ENCODE peak calls at places on chromosome 9, in six cellular contexts. I, P, N, T, X and V are unnamed samples.

GRCh38 chr9:71680189-71680983 is 87.9 kb downstream of the CEMIP2 start:
- DNase-seq in P (no peak), N (no peak), T (peak; percentile 34), I (no peak), X (no peak), V (no peak)

GRCh38 chr9:123322771-123323481 is 33.1 kb upstream of the CRB2 start:
- DNase-seq in P (no peak), X (no peak), I (peak; percentile 69), N (peak; percentile 86), T (no peak), V (no peak)

GRCh38 chr9:92100237-92100911 is 14.8 kb downstream of the SPTLC1 start:
- DNase-seq in N (no peak), T (peak; percentile 93), P (peak; percentile 78), X (no peak), I (peak; percentile 62), V (no peak)

GRCh38 chr9:132216861-132217655 is 55.2 kb downstream of the NTNG2 start:
- DNase-seq in P (no peak), T (peak; percentile 30), X (no peak), I (no peak), N (peak; percentile 83), V (no peak)

GRCh38 chr9:110807956-110808598 is 139.5 kb downstream of the MUSK start:
- DNase-seq in P (no peak), N (no peak), X (no peak), T (no peak), I (no peak), V (no peak)

GRCh38 chr9:88085481-88085880 is 52.8 kb downstream of the SPATA31C2 start:
- DNase-seq in N (no peak), X (no peak), I (no peak), P (no peak), T (peak; percentile 22), V (no peak)

GRCh38 chr9:108860354-108860753 is 1.7 kb upstream of the ACTL7A start:
- DNase-seq in N (no peak), I (no peak), P (no peak), T (peak; percentile 83), X (no peak), V (no peak)

GRCh38 chr9:98658965-98659364 is 49.8 kb downstream of the GABBR2 start:
- DNase-seq in P (no peak), X (no peak), N (no peak), I (no peak), T (no peak), V (no peak)

GRCh38 chr9:97577051-97577450 is 56.1 kb downstream of the TSTD2 start:
- DNase-seq in X (no peak), I (no peak), T (no peak), N (no peak), P (no peak), V (no peak)

GRCh38 chr9:16202913-16203734 is 650.3 kb downstream of the CCDC171 start:
- DNase-seq in N (no peak), I (peak; percentile 64), P (no peak), X (no peak), T (peak; percentile 73), V (no peak)

GRCh38 chr9:116323012-116323411 is 169.4 kb downstream of the PAPPA start:
- DNase-seq in I (no peak), X (no peak), P (no peak), N (no peak), T (no peak), V (no peak)

GRCh38 chr9:20464242-20464641 is 158.1 kb downstream of the MLLT3 start:
- DNase-seq in P (no peak), T (no peak), I (no peak), N (no peak), X (no peak), V (no peak)

GRCh38 chr9:134066923-134067851 is 639 bp downstream of the BRD3 start:
- DNase-seq in P (no peak), N (peak; percentile 89), T (no peak), X (peak; percentile 65), I (peak; percentile 68), V (no peak)

DNA sequence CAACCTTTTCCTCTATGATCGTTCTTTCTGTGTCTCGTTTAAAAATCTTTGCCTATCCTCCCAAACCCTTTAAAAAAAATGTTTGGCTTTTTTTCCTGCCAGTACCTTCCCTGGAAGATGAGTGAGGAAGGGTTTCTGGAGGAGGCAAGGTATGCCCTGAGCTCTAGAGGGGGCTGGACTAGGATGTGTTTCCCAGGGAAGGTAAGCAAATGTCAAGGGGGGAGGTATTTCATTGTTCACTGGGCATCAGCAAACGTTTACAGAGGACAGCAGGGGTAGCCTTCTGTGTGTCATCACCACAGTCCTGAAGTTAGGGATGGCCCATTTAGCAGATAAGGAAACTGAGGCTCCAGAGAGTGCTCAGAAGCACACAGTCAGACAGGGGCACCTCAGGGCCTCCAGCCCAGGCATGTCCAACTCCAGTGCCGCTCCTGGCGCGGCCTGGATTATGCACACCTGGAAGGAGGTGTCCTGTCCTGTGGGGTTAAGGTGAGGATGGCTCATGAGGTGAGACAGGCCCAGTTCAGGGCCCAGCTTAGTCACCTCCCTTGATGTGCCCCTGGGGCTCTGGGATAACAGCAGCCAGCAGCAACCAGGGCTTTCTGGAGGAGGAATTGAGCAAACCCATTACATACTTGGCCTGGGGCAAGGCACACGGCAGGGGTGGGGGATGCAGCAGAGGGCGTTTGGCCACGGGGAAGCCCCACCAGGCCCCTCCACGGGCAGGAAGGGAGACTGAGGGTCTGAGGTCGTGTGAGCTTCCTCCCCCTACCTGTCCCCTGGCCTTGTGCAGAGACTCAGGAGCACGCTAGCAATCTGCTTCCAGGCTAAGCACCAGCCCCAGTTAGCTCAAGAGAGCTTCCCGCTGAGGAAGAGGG is 100.3 kb upstream of the LMX1B start:
- DNase-seq in P (no peak), N (peak; percentile 72), I (no peak), X (peak; percentile 35), T (peak; percentile 60), V (no peak)
- H3K4me3 ChIP-seq in P (no peak overlapping the region), N (peak overlapping the region; percentile 60), I (no peak overlapping the region), X (no peak overlapping the region), T (no peak overlapping the region), V (no peak overlapping the region)

GRCh38 chr9:37370282-37370681 is 52.2 kb upstream of the GRHPR start:
- DNase-seq in T (no peak), I (no peak), X (no peak), N (no peak), P (no peak), V (no peak)

GRCh38 chr9:37371565-37372464 is 50.7 kb upstream of the GRHPR start:
- DNase-seq in I (no peak), N (no peak), T (no peak), P (no peak), X (no peak), V (no peak)

GRCh38 chr9:37370968-37371563 is 51.4 kb upstream of the GRHPR start:
- DNase-seq in P (no peak), N (peak; percentile 80), X (no peak), I (no peak), T (no peak), V (no peak)

GRCh38 chr9:37372839-37373238 is 49.7 kb upstream of the GRHPR start:
- DNase-seq in T (no peak), N (no peak), I (no peak), P (no peak), X (no peak), V (no peak)

DNA sequence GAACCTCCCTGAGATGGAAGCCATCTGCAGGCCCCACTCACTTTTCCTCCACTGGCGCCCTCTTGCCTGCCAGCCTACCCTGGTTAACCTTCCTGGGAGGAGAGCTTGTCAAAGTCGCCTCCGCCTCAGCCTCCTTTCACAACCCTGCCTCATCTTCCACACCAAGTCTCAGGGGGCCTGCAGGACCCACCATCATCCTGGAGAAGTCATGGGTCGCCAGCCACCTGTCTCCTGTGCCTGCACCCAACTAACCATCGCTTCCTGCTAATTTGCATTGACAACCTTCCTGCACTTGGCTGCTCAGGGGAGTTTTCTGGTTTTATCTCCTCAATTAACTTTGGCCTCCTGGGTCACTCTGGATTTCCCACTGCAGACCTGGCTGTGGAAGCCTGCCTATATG is 52.8 kb upstream of the GRHPR start:
- DNase-seq in T (no peak), X (no peak), I (peak; percentile 46), N (no peak), P (no peak), V (no peak)
- TF ChIP-seq CTCF in T (no peak), X (no peak), I (no peak), N (no peak), P (no peak), V (no peak)

GRCh38 chr9:70260606-70261005 is 1.8 kb downstream of the SMC5 start:
- DNase-seq in N (no peak), P (no peak), I (no peak), T (no peak), X (no peak), V (no peak)

GRCh38 chr9:70260007-70260443 is 1.2 kb downstream of the SMC5 start:
- DNase-seq in N (peak; percentile 77), T (no peak), P (no peak), X (no peak), I (no peak), V (no peak)

GRCh38 chr9:70258692-70259511 is at the start of gene SMC5:
- DNase-seq in X (peak; percentile 95), T (peak; percentile 87), P (peak; percentile 82), I (peak; percentile 95), N (peak; percentile 97), V (peak; percentile 90)

GRCh38 chr9:70257991-70258691 is 637 bp upstream of the SMC5 start:
- DNase-seq in I (peak; percentile 83), P (peak; percentile 0), N (peak; percentile 92), T (peak; percentile 67), X (peak; percentile 87), V (peak; percentile 59)

DNA sequence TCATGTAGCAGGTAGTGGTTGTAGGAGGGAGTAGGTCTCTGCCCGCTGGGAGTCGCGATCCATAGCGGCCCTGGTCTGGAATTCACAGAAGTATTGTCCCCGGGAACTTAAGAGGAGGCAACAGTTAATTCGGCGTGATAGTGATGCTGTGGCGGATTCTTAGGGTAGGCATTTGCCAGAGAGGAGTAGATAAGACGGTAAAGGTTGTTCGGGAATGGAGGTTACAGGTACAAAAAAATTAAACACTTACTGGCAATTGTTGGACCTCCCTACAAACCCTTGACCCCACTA is 679 bp downstream of the SMC5 start:
- DNase-seq in X (no peak), I (peak; percentile 76), N (no peak), T (no peak), P (no peak), V (no peak)
- H3K36me3 ChIP-seq in X (no peaks in the 10 kb centered on the region), I (peaks cover 42% of the 10 kb centered on the region), N (peaks cover 4% of the 10 kb centered on the region), T (no peaks in the 10 kb centered on the region), P (peaks cover 23% of the 10 kb centered on the region), V (peaks cover 41% of the 10 kb centered on the region)

DNA sequence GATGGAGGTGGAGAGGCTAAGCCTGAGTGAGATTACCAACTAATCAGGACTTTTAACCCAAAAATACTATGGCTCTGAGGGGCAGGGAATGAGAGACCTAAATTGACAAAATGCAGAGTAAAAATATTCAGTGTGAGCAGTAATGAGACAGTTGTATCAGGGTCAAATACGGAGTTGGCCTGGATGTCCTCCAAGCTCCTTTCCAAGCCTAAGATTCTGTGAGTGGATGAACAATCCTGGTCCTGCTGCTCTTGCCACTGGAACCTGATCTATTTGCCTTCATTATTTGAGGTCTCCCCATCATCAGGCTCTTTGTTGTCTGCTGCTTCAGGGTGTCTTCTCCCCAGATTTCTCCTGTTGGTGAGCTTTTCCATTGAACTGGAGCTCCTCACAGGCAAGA is 1.1 kb downstream of the PDCD1LG2 start:
- DNase-seq in I (no peak), X (no peak), P (no peak), T (no peak), N (no peak), V (no peak)
- H3K4me3 ChIP-seq in I (no peak overlapping the region), X (no peak overlapping the region), P (no peak overlapping the region), T (no peak overlapping the region), N (peak overlapping the region; percentile 62), V (no peak overlapping the region)

GRCh38 chr9:76401580-76402354 is 7.5 kb upstream of the RFK start:
- DNase-seq in P (no peak), N (no peak), I (no peak), X (no peak), T (peak; percentile 46), V (no peak)
- TF ChIP-seq CTCF in P (no peak), N (no peak), I (peak; percentile 18), X (peak; percentile 25), T (no peak), V (no peak)